ENCODE peak calls at places on chromosomes 6 and 20, in five cellular contexts. One of them, this sample, is unnamed.

GRCh38 chr6:5566718-5567117 is 305.4 kb downstream of the FARS2 start:
- DNase-seq in H1: no peak
- DNase-seq in neuronal stem cell: no peak
- DNase-seq in mesenchymal stem cell: no peak
- DNase-seq in trophoblast cell: no peak
- DNase-seq in this sample: no peak

GRCh38 chr20:5652626-5653573 is 97.3 kb upstream of the SHLD1 start:
- DNase-seq in H1: no peak
- DNase-seq in neuronal stem cell: no peak
- DNase-seq in mesenchymal stem cell: peak; percentile 41
- DNase-seq in trophoblast cell: no peak
- DNase-seq in this sample: no peak

GRCh38 chr20:1467355-1468116 is 887 bp upstream of the NSFL1C start:
- DNase-seq in H1: peak; percentile 48
- DNase-seq in neuronal stem cell: no peak
- DNase-seq in mesenchymal stem cell: no peak
- DNase-seq in trophoblast cell: peak; percentile 85
- DNase-seq in this sample: peak; percentile 43

GRCh38 chr6:27624672-27625262 is 151.9 kb upstream of the ZNF184 start:
- DNase-seq in H1: no peak
- DNase-seq in neuronal stem cell: no peak
- DNase-seq in mesenchymal stem cell: no peak
- DNase-seq in trophoblast cell: no peak
- DNase-seq in this sample: no peak

GRCh38 chr6:33082702-33083101 is 6.9 kb downstream of the HLA-DPB1 start:
- DNase-seq in H1: peak; percentile 65
- DNase-seq in neuronal stem cell: no peak
- DNase-seq in mesenchymal stem cell: peak; percentile 8
- DNase-seq in trophoblast cell: peak; percentile 19
- DNase-seq in this sample: peak; percentile 72

GRCh38 chr20:2394411-2395055 is 13.8 kb downstream of the TGM6 start:
- DNase-seq in H1: no peak
- DNase-seq in neuronal stem cell: no peak
- DNase-seq in mesenchymal stem cell: no peak
- DNase-seq in trophoblast cell: no peak
- DNase-seq in this sample: no peak

GRCh38 chr20:48826064-48826463 is 1.7 kb downstream of the PREX1 start:
- DNase-seq in H1: peak; percentile 59
- DNase-seq in neuronal stem cell: peak; percentile 62
- DNase-seq in mesenchymal stem cell: no peak
- DNase-seq in trophoblast cell: no peak
- DNase-seq in this sample: peak; percentile 69

GRCh38 chr20:1169224-1169623 is 15.6 kb downstream of the TMEM74B start:
- DNase-seq in H1: no peak
- DNase-seq in neuronal stem cell: no peak
- DNase-seq in mesenchymal stem cell: no peak
- DNase-seq in trophoblast cell: no peak
- DNase-seq in this sample: no peak

GRCh38 chr6:35725721-35726438 is 11.0 kb upstream of the ARMC12 start:
- DNase-seq in H1: no peak
- DNase-seq in neuronal stem cell: no peak
- DNase-seq in mesenchymal stem cell: peak; percentile 76
- DNase-seq in trophoblast cell: no peak
- DNase-seq in this sample: no peak

GRCh38 chr6:131867744-131868143 is 59.9 kb downstream of the ENPP1 start:
- DNase-seq in H1: no peak
- DNase-seq in neuronal stem cell: no peak
- DNase-seq in mesenchymal stem cell: peak; percentile 25
- DNase-seq in trophoblast cell: no peak
- DNase-seq in this sample: no peak

DNA sequence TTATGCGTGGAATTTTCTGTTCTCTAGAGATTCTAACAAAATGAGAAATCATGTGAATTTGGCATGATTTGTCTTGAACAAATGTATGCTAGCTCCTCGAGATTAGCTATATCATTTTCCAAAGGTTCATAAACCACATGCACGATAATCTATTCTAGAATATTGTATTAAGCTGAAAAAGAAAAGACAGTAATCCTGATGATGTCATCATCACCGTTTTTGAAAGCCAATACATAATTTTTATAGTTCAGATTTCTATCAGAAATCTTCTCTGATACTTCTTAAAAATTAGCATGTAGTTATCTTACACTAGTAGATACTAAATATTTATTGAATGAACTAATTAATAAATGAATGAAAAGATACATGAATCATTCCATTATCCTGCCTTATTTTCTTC is 111.2 kb downstream of the HAO1 start:
- DNase-seq in H1: no peak
- DNase-seq in neuronal stem cell: no peak
- DNase-seq in mesenchymal stem cell: no peak
- DNase-seq in trophoblast cell: no peak
- DNase-seq in this sample: no peak
- H2BK12ac ChIP-seq in H1: no peak overlapping the region
- H2BK12ac ChIP-seq in neuronal stem cell: no peak overlapping the region
- H2BK12ac ChIP-seq in mesenchymal stem cell: no peak overlapping the region
- H2BK12ac ChIP-seq in trophoblast cell: no peak overlapping the region
- H2BK12ac ChIP-seq in this sample: no peak overlapping the region

GRCh38 chr6:37491830-37492208 is 7.9 kb downstream of the CCDC167 start:
- DNase-seq in H1: no peak
- DNase-seq in neuronal stem cell: no peak
- DNase-seq in mesenchymal stem cell: no peak
- DNase-seq in trophoblast cell: no peak
- DNase-seq in this sample: no peak

GRCh38 chr6:37489697-37490336 is 9.9 kb downstream of the CCDC167 start:
- DNase-seq in H1: no peak
- DNase-seq in neuronal stem cell: no peak
- DNase-seq in mesenchymal stem cell: no peak
- DNase-seq in trophoblast cell: no peak
- DNase-seq in this sample: peak; percentile 31

GRCh38 chr6:37491161-37491829 is 8.4 kb downstream of the CCDC167 start:
- DNase-seq in H1: no peak
- DNase-seq in neuronal stem cell: no peak
- DNase-seq in mesenchymal stem cell: no peak
- DNase-seq in trophoblast cell: no peak
- DNase-seq in this sample: peak; percentile 20

GRCh38 chr6:37492236-37493046 is 7.3 kb downstream of the CCDC167 start:
- DNase-seq in H1: no peak
- DNase-seq in neuronal stem cell: no peak
- DNase-seq in mesenchymal stem cell: no peak
- DNase-seq in trophoblast cell: no peak
- DNase-seq in this sample: no peak

GRCh38 chr6:37490466-37491015 is 9.2 kb downstream of the CCDC167 start:
- DNase-seq in H1: no peak
- DNase-seq in neuronal stem cell: no peak
- DNase-seq in mesenchymal stem cell: no peak
- DNase-seq in trophoblast cell: no peak
- DNase-seq in this sample: peak; percentile 18
- H2BK12ac ChIP-seq in H1: no peak overlapping the region
- H2BK12ac ChIP-seq in neuronal stem cell: no peak overlapping the region
- H2BK12ac ChIP-seq in mesenchymal stem cell: no peak overlapping the region
- H2BK12ac ChIP-seq in trophoblast cell: no peak overlapping the region
- H2BK12ac ChIP-seq in this sample: no peak overlapping the region

DNA sequence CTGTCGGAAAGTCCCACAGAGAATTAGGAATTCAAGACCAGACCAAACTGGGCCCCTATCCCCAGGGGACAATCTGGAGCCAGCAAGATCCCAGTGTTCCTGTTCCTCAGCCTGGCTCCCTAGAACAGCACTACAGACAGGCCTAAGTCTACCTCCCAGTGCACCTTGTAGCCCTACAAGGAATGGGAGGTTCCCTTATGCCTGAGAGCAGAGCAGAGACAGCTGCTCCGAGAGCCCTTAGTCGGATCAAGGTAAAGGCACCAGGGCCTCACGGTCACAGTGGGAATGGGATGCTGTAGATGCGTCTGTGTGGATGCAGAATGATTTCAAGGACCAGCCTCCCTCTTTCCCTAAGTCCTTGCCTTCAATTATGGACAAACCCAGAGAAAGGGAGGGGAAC is 204.5 kb upstream of the STXBP5 start:
- DNase-seq in H1: no peak
- DNase-seq in neuronal stem cell: no peak
- DNase-seq in mesenchymal stem cell: no peak
- DNase-seq in trophoblast cell: no peak
- DNase-seq in this sample: peak; percentile 30
- H2BK12ac ChIP-seq in H1: no peak overlapping the region
- H2BK12ac ChIP-seq in neuronal stem cell: no peak overlapping the region
- H2BK12ac ChIP-seq in mesenchymal stem cell: peak overlapping the region; percentile 92
- H2BK12ac ChIP-seq in trophoblast cell: no peak overlapping the region
- H2BK12ac ChIP-seq in this sample: no peak overlapping the region

GRCh38 chr20:9053108-9053507 is 15.8 kb upstream of the PLCB4 start:
- DNase-seq in H1: no peak
- DNase-seq in neuronal stem cell: no peak
- DNase-seq in mesenchymal stem cell: no peak
- DNase-seq in trophoblast cell: no peak
- DNase-seq in this sample: no peak
- H2BK12ac ChIP-seq in H1: no peak overlapping the region
- H2BK12ac ChIP-seq in neuronal stem cell: no peak overlapping the region
- H2BK12ac ChIP-seq in mesenchymal stem cell: peak overlapping the region; percentile 90
- H2BK12ac ChIP-seq in trophoblast cell: no peak overlapping the region
- H2BK12ac ChIP-seq in this sample: no peak overlapping the region

DNA sequence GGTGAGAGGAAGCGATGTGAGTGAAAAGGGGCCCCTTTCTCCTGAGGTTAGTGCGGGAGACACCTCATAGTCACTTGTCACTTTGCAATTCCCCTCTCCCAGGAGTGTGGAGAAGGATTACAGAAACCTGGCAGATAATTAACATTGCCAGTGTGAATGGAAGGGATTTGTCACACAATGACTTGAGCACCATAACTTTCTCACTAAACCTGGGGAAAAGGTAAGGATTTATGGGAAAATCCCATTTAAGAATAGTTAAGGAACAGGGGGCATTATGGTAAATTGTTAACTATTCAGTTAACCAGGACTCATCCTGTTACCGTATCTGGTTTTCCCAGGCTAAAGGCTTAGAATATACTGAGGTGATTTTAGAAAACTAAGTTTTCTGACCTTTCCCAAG is 219.5 kb upstream of the JAG1 start:
- DNase-seq in H1: no peak
- DNase-seq in neuronal stem cell: no peak
- DNase-seq in mesenchymal stem cell: no peak
- DNase-seq in trophoblast cell: no peak
- DNase-seq in this sample: no peak
- H2BK12ac ChIP-seq in H1: no peak overlapping the region
- H2BK12ac ChIP-seq in neuronal stem cell: no peak overlapping the region
- H2BK12ac ChIP-seq in mesenchymal stem cell: no peak overlapping the region
- H2BK12ac ChIP-seq in trophoblast cell: no peak overlapping the region
- H2BK12ac ChIP-seq in this sample: no peak overlapping the region

DNA sequence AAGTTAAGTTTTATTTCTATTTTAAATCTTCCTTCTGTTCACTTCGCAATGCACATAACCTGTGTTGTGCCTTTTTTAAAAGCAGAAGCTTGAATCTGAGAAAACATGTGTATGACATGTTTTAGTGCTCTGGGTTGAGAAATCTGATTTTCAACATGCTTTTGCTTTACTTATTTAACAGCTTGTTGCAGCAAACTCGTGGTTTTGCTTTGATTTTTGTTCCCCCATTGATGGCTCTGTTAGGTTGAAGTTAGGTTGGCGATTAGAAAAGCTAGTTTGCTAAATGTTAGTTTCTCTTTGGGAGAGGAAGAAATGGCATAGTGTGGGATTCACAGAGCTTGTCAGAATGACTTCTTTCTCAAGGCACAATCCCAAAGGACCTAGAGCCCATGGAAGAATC is 170.8 kb downstream of the TMEM242 start:
- DNase-seq in H1: no peak
- DNase-seq in neuronal stem cell: no peak
- DNase-seq in mesenchymal stem cell: peak; percentile 32
- DNase-seq in trophoblast cell: no peak
- DNase-seq in this sample: no peak
- H2BK12ac ChIP-seq in H1: no peak overlapping the region
- H2BK12ac ChIP-seq in neuronal stem cell: no peak overlapping the region
- H2BK12ac ChIP-seq in mesenchymal stem cell: no peak overlapping the region
- H2BK12ac ChIP-seq in trophoblast cell: no peak overlapping the region
- H2BK12ac ChIP-seq in this sample: no peak overlapping the region